ENCODE peak calls at places on chromosome 17, in seven cellular contexts. U, R, F, P, L, T and X are unnamed samples.
A peak's percentile ranks its signal among the peaks of the same experiment; 100 is the strongest.

GRCh38 chr17:65485388-65486299 is 75.8 kb downstream of the AXIN2 start:
- DNase-seq in U (peak; percentile 79), R (no peak), F (no peak), P (peak; percentile 86), L (peak; percentile 73), T (no peak), X (no peak)

GRCh38 chr17:52965856-52966255 is 807.3 kb upstream of the CA10 start:
- DNase-seq in U (no peak), R (no peak), F (no peak), P (no peak), L (no peak), T (no peak), X (no peak)

GRCh38 chr17:76153202-76153601 is 12.2 kb upstream of the FOXJ1 start:
- DNase-seq in U (no peak), R (no peak), F (peak; percentile 56), P (no peak), L (no peak), T (no peak), X (no peak)

GRCh38 chr17:49225554-49226236 is 4.9 kb downstream of the PHOSPHO1 start:
- DNase-seq in U (no peak), R (no peak), F (no peak), P (no peak), L (no peak), T (no peak), X (no peak)

GRCh38 chr17:50027639-50028206 is 28.2 kb upstream of the ITGA3 start:
- DNase-seq in U (peak; percentile 96), R (peak; percentile 60), F (peak; percentile 92), P (peak; percentile 68), L (peak; percentile 81), T (no peak), X (no peak)

GRCh38 chr17:69327060-69327831 is at the start of gene ABCA5:
- DNase-seq in U (peak; percentile 91), R (peak; percentile 42), F (peak; percentile 96), P (peak; percentile 90), L (peak; percentile 74), T (peak; percentile 95), X (peak; percentile 87)

GRCh38 chr17:31147507-31148202 is 52.9 kb downstream of the NF1 start:
- DNase-seq in U (no peak), R (no peak), F (no peak), P (no peak), L (no peak), T (no peak), X (no peak)

GRCh38 chr17:49444384-49444783 is 29.7 kb upstream of the PHB1 start:
- DNase-seq in U (no peak), R (no peak), F (no peak), P (no peak), L (no peak), T (no peak), X (no peak)

GRCh38 chr17:72244942-72245341 is 124.1 kb downstream of the SOX9 start:
- DNase-seq in U (no peak), R (no peak), F (no peak), P (no peak), L (no peak), T (no peak), X (no peak)

GRCh38 chr17:29196784-29197515 is 16.8 kb upstream of the MYO18A start:
- DNase-seq in U (no peak), R (no peak), F (peak; percentile 78), P (no peak), L (no peak), T (no peak), X (no peak)

GRCh38 chr17:19461681-19462080 is 50.6 kb downstream of the RNF112 start:
- DNase-seq in U (no peak), R (no peak), F (peak; percentile 59), P (no peak), L (no peak), T (no peak), X (no peak)

DNA sequence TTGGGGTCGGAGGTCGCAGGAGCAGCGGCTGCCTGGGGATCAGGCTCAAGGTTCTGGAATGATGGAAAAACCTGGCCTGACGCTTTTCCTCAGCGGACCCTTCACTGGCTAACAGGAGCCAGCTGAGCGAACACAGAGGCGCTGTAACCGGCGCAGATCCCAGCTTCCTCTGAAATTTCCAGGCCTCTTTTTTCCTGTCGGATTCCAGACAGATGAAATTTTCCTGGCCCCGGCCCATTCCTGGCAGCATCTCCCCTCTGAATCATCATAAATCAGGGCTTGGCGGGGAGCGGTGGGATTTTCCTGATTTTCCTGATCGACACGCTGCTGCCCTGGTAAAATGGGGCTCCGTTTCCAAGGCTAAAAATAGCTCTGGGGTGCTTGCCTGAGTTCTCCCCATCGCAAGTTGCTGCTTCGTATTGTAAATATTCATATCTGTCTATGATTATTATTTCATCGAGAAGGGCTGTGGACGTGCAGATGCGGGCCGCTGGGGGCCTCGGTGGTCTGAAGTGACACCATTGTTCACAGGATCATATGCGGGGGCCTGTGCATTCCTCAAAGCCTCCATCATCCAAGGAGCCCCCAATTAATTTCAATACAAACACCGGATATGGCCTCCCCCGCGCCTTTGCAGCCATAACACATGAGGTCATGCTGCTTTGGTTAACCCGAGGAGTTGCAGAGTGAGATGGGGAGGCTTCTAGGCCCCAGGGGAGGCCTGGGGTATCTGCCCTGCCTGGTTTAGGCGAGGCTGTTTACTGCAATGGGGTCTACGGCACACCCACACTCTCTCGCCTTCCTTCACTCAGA is 45.8 kb upstream of the ETV4 start:
- DNase-seq in U (peak; percentile 93), R (peak; percentile 66), F (peak; percentile 96), P (peak; percentile 41), L (peak; percentile 77), T (no peak), X (peak; percentile 23)
- TF ChIP-seq CTCF in U (no peak), R (peak; percentile 19), F (no peak), P (no peak), L (no peak), T (no peak), X (no peak)

DNA sequence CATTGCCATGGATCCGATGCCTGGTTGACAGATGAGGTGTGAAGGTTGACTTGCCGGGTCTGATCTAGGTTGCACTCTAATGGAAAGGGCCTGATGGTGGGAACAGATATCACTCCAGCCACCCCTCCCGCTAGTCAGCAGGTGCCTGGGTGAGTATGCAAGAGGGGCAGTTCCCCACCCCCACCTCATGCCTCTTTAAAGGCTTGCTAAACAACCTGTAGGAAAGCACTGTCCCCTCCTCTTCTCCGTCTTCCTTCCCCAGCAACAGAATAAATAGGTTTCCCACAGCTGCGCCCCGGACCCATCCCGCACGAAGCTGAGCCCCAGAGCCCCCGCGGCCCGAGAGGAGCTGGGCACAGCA is 746 bp upstream of the TMEM132E start:
- DNase-seq in U (no peak), R (no peak), F (no peak), P (no peak), L (no peak), T (no peak), X (no peak)
- TF ChIP-seq CTCF in U (no peak), R (no peak), F (no peak), P (no peak), L (no peak), T (no peak), X (no peak)

GRCh38 chr17:37134050-37134449 is 185.3 kb downstream of the AATF start:
- DNase-seq in U (no peak), R (no peak), F (no peak), P (no peak), L (no peak), T (no peak), X (no peak)

GRCh38 chr17:37138726-37139125 is 190.0 kb downstream of the AATF start:
- DNase-seq in U (no peak), R (no peak), F (no peak), P (no peak), L (no peak), T (no peak), X (no peak)

GRCh38 chr17:37137906-37138413 is 189.2 kb downstream of the AATF start:
- DNase-seq in U (no peak), R (no peak), F (no peak), P (no peak), L (no peak), T (no peak), X (no peak)

GRCh38 chr17:37135581-37135980 is 186.8 kb downstream of the AATF start:
- DNase-seq in U (no peak), R (no peak), F (no peak), P (no peak), L (no peak), T (no peak), X (no peak)

DNA sequence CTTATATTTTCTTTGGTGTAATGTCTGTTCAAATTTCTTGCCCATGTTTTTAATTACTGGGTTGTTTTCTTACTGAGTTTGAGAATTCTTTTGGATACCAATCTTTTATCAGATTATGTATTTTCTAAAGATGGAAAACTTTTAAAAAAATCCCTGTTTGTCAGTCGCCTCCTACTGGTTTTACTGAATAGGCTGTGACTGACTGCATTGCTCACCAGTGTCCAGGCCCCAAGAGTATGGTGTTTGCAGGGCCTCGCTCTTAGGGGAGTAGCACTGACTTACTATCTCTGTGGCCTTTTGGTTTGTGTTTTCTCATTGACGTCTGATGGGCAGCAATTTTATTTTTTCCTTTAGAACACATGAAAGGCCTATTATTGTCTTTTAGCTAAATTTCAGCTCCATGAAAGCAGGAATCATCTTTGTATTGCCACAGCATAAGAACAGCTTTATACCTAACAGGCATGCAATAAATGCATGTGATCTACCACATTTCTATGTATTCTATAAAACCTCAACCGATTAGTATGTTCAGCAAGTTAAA is 188.4 kb downstream of the AATF start:
- DNase-seq in U (no peak), R (no peak), F (no peak), P (no peak), L (no peak), T (no peak), X (no peak)
- TF ChIP-seq CTCF in U (no peak), R (no peak), F (no peak), P (no peak), L (no peak), T (no peak), X (no peak)

DNA sequence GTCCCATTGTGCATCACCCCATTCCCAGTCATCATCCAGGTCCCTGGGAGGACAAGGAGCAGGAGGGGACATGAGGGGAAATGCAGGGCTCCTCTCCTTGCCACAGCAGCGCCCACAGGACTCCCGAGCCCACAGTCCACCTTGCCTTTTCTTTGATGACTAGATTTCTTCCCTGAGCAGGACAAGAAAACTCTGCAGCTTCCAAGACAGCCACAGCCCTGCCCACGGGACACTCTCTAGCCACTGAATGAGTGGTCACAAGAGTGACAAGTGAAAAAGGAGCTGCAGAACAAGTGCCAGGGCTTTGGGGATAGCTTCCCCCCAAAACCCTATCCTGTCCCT is 4.7 kb downstream of the NEURL4 start:
- DNase-seq in U (no peak), R (no peak), F (no peak), P (no peak), L (no peak), T (no peak), X (no peak)
- TF ChIP-seq CTCF in U (no peak), R (no peak), F (no peak), P (no peak), L (no peak), T (no peak), X (peak; percentile 42)

GRCh38 chr17:74002241-74002640 is 201.2 kb upstream of the RPL38 start:
- DNase-seq in U (no peak), R (no peak), F (no peak), P (no peak), L (no peak), T (no peak), X (no peak)
- TF ChIP-seq CTCF in U (no peak), R (no peak), F (no peak), P (no peak), L (no peak), T (no peak), X (no peak)

GRCh38 chr17:82014432-82014831 is 8.2 kb downstream of the CENPX start:
- DNase-seq in U (no peak), R (no peak), F (no peak), P (no peak), L (no peak), T (no peak), X (no peak)
- TF ChIP-seq CTCF in U (no peak), R (no peak), F (no peak), P (no peak), L (no peak), T (no peak), X (no peak)